ENCODE peak calls at places on chromosomes 16 and 17, in four cellular contexts. X, I, O and A are unnamed samples.

GRCh38 chr16:89541792-89542191 is 18.7 kb upstream of the RPL13 start:
- DNase-seq in X (no peak), I (no peak), O (no peak), A (no peak)

GRCh38 chr17:18315498-18316360 is 636 bp downstream of the SMCR8 start:
- DNase-seq in X (no peak), I (no peak), O (no peak), A (no peak)

GRCh38 chr17:1056761-1057160 is 59.8 kb downstream of the TIMM22 start:
- DNase-seq in X (no peak), I (no peak), O (no peak), A (no peak)

GRCh38 chr16:84827131-84827574 is 7.4 kb downstream of the CRISPLD2 start:
- DNase-seq in X (no peak), I (no peak), O (no peak), A (no peak)

GRCh38 chr16:31131841-31132271 is 3.7 kb downstream of the PRSS8 start:
- DNase-seq in X (no peak), I (no peak), O (no peak), A (no peak)

GRCh38 chr16:1537763-1538289 is 4.4 kb downstream of the TMEM204 start:
- DNase-seq in X (no peak), I (no peak), O (no peak), A (no peak)

GRCh38 chr17:78588258-78589030 is 11.2 kb upstream of the DNAH17 start:
- DNase-seq in X (no peak), I (no peak), O (peak; percentile 54), A (no peak)

GRCh38 chr16:85428168-85428898 is 184.8 kb upstream of the GSE1 start:
- DNase-seq in X (peak; percentile 38), I (peak; percentile 89), O (no peak), A (no peak)

GRCh38 chr16:82046941-82047340 is 11.9 kb downstream of the HSD17B2 start:
- DNase-seq in X (no peak), I (no peak), O (no peak), A (no peak)

GRCh38 chr16:84840687-84841627 is 21.2 kb downstream of the CRISPLD2 start:
- DNase-seq in X (no peak), I (no peak), O (no peak), A (no peak)

GRCh38 chr17:67068999-67069398 is 24.6 kb downstream of the CACNG1 start:
- DNase-seq in X (no peak), I (no peak), O (no peak), A (no peak)

GRCh38 chr16:57799619-57800212 is 2.6 kb downstream of the KIFC3 start:
- DNase-seq in X (no peak), I (no peak), O (no peak), A (no peak)

GRCh38 chr17:6303664-6304063 is 131.3 kb downstream of the AIPL1 start:
- DNase-seq in X (no peak), I (peak; percentile 35), O (no peak), A (peak; percentile 73)

GRCh38 chr17:29619251-29619650 is 3.5 kb downstream of the CORO6 start:
- DNase-seq in X (no peak), I (no peak), O (no peak), A (no peak)

GRCh38 chr17:76523084-76524037 is 14.1 kb downstream of the CYGB start:
- DNase-seq in X (peak; percentile 58), I (peak; percentile 88), O (peak; percentile 53), A (peak; percentile 96)

GRCh38 chr17:80252871-80253270 is 7.8 kb upstream of the RNF213 start:
- DNase-seq in X (peak; percentile 46), I (peak; percentile 93), O (no peak), A (peak; percentile 84)

GRCh38 chr17:1966274-1967086 is 58.7 kb downstream of the RTN4RL1 start:
- DNase-seq in X (no peak), I (no peak), O (no peak), A (no peak)

GRCh38 chr16:74749291-74750055 is 25.1 kb downstream of the FA2H start:
- DNase-seq in X (no peak), I (no peak), O (no peak), A (no peak)

GRCh38 chr17:73184133-73184993 is 8.5 kb upstream of the COG1 start:
- DNase-seq in X (no peak), I (no peak), O (no peak), A (no peak)

GRCh38 chr17:39402890-39403605 is 1.6 kb upstream of the FBXL20 start:
- DNase-seq in X (no peak), I (no peak), O (no peak), A (no peak)

GRCh38 chr17:44760474-44761308 is 1.9 kb downstream of the ADAM11 start:
- DNase-seq in X (no peak), I (no peak), O (no peak), A (no peak)

GRCh38 chr17:56785396-56785795 is 48.3 kb downstream of the C17orf67 start:
- DNase-seq in X (no peak), I (no peak), O (no peak), A (no peak)

GRCh38 chr17:42436401-42436800 is 13.3 kb upstream of the CAVIN1 start:
- DNase-seq in X (no peak), I (no peak), O (peak; percentile 82), A (no peak)
- TF ChIP-seq JUND in X (no peak), I (no peak), O (no peak), A (no peak)

GRCh38 chr17:8628172-8628571 is 2.4 kb downstream of the MYH10 start:
- DNase-seq in X (no peak), I (no peak), O (no peak), A (no peak)
- TF ChIP-seq JUND in X (no peak), I (no peak), O (no peak), A (no peak)

GRCh38 chr16:69150146-69150865 is 17.9 kb downstream of the UTP4 start:
- DNase-seq in X (peak; percentile 55), I (peak; percentile 60), O (peak; percentile 68), A (peak; percentile 57)
- TF ChIP-seq JUND in X (no peak), I (no peak), O (no peak), A (no peak)

DNA sequence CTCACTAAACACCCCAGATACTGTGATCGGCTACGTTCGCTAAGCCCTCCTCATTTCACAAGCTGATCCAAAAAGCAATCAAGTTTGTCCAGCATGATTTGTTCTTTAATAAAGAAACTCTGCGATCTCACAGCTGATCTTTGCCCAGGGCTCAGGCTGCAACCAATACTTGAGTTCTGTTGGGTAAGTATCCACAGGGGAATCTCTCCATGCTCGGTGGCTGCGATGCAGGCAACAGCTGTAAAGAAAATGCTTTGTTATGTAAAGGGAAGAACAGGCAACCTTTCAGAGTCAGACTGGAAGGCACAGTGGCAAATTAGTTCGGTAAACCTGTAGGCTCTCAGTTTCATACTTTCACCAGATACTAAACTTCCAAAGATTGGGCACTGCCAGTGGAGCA is 67.5 kb downstream of the SHISA6 start:
- DNase-seq in X (no peak), I (no peak), O (no peak), A (no peak)
- TF ChIP-seq JUND in X (no peak), I (no peak), O (no peak), A (no peak)

DNA sequence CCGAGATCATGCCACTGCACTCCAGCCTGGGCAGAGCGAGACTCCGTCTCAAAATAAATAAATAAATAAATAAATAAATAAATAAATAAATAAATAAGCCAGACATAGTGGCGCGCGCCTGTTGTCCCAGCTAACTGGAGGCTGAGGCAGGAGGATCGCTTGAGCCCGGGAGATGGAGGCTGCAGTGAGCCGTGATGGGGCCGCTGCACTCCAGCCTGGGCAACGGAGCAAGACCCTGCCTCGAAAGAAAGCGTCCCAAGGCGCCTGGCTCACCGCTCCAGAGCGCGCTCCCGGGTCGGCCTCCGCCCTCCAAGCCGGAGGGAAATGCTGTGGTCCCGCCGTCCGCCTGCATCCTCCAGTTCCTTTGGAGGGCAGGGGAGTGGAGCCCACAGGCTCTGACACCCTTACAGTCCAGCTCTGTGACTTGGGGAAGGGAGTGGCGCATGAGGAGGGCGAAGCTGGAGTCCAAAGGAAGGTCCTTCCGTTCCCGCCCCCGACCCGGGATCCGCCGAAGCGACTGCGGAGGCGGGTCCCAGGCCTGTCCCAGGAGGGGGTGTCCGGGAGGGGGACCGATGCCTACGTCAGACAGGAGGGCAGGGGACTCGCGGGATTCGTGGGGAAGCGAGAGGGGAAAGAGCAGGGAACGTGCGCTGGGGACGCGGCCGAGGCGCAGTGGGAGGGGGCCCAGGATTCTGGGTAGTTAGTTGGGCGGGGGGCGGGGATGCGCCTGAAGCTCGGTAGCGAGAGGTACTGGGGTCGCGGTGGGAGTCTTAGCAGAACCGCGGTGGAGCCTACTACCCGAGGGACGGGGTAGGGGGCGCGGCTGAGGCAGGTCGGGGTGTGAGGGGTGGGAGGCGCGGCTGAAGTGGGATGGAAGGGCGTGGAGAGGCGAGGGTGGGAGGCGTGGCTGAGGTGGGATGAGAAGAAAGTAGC is 8.4 kb upstream of the TRPV2 start:
- DNase-seq in X (no peak), I (no peak), O (no peak), A (peak; percentile 56)
- TF ChIP-seq JUND in X (no peak), I (no peak), O (no peak), A (no peak)

GRCh38 chr17:30922235-30922993 is 669 bp downstream of the ADAP2 start:
- DNase-seq in X (no peak), I (peak; percentile 28), O (no peak), A (peak; percentile 66)

GRCh38 chr17:30920683-30921543 is 832 bp upstream of the ADAP2 start:
- DNase-seq in X (no peak), I (no peak), O (no peak), A (no peak)

GRCh38 chr17:30921544-30922196 is at the start of gene ADAP2:
- DNase-seq in X (peak; percentile 19), I (peak; percentile 80), O (no peak), A (peak; percentile 70)

GRCh38 chr17:30926516-30926915 is 4.8 kb downstream of the ADAP2 start:
- DNase-seq in X (no peak), I (no peak), O (no peak), A (no peak)

GRCh38 chr17:30924341-30924740 is 2.6 kb downstream of the ADAP2 start:
- DNase-seq in X (no peak), I (no peak), O (no peak), A (no peak)
- TF ChIP-seq JUND in X (no peak), I (no peak), O (no peak), A (no peak)